ENCODE peak calls at places on chromosomes 12 and 14, in four cellular contexts. One of them, this sample, is unnamed.

GRCh38 chr14:75492832-75493579 is 29.3 kb upstream of the BATF start:
- DNase-seq in PC-9: no peak
- DNase-seq in lung: peak; percentile 20
- DNase-seq in breast epithelium: no peak
- DNase-seq in this sample: no peak

GRCh38 chr12:1523558-1524050 is 70.8 kb downstream of the FBXL14 start:
- DNase-seq in lung: no peak
- DNase-seq in PC-9: no peak
- DNase-seq in breast epithelium: no peak
- DNase-seq in this sample: no peak

GRCh38 chr12:50620050-50620974 is 115.5 kb downstream of the DIP2B start:
- DNase-seq in lung: no peak
- DNase-seq in breast epithelium: no peak
- DNase-seq in PC-9: peak; percentile 68
- DNase-seq in this sample: no peak

GRCh38 chr12:108640802-108641445 is 7.2 kb upstream of the SELPLG start:
- DNase-seq in breast epithelium: no peak
- DNase-seq in lung: no peak
- DNase-seq in PC-9: no peak
- DNase-seq in this sample: no peak

GRCh38 chr12:22880810-22881209 is 255.8 kb downstream of the ETNK1 start:
- DNase-seq in lung: no peak
- DNase-seq in breast epithelium: no peak
- DNase-seq in PC-9: no peak
- DNase-seq in this sample: no peak

GRCh38 chr12:132470417-132470816 is 19.5 kb upstream of the FBRSL1 start:
- DNase-seq in lung: no peak
- DNase-seq in PC-9: no peak
- DNase-seq in breast epithelium: no peak
- DNase-seq in this sample: no peak

GRCh38 chr12:95548056-95548538 is 3.2 kb downstream of the USP44 start:
- DNase-seq in breast epithelium: no peak
- DNase-seq in PC-9: no peak
- DNase-seq in lung: peak; percentile 30
- DNase-seq in this sample: no peak

GRCh38 chr14:100410056-100410565 is 87.0 kb downstream of the SLC25A47 start:
- DNase-seq in breast epithelium: no peak
- DNase-seq in lung: no peak
- DNase-seq in PC-9: no peak
- DNase-seq in this sample: no peak

GRCh38 chr12:26870491-26871419 is 37.8 kb upstream of the ITPR2 start:
- DNase-seq in breast epithelium: no peak
- DNase-seq in PC-9: peak; percentile 84
- DNase-seq in lung: peak; percentile 58
- DNase-seq in this sample: no peak

GRCh38 chr12:30508205-30508967 is 187.3 kb downstream of the IPO8 start:
- DNase-seq in PC-9: no peak
- DNase-seq in lung: no peak
- DNase-seq in breast epithelium: no peak
- DNase-seq in this sample: no peak

GRCh38 chr14:94681300-94682060 is 69.3 kb downstream of the SERPINA3 start:
- DNase-seq in lung: no peak
- DNase-seq in breast epithelium: peak; percentile 27
- DNase-seq in PC-9: no peak
- DNase-seq in this sample: no peak

GRCh38 chr12:131825146-131825892 is 2.9 kb upstream of the MMP17 start:
- DNase-seq in breast epithelium: no peak
- DNase-seq in lung: no peak
- DNase-seq in PC-9: no peak
- DNase-seq in this sample: no peak

GRCh38 chr12:22792198-22792597 is 167.2 kb downstream of the ETNK1 start:
- DNase-seq in lung: no peak
- DNase-seq in PC-9: no peak
- DNase-seq in breast epithelium: no peak
- DNase-seq in this sample: no peak

GRCh38 chr12:1080520-1081223 is 89.6 kb downstream of the ERC1 start:
- DNase-seq in breast epithelium: no peak
- DNase-seq in lung: no peak
- DNase-seq in PC-9: no peak
- DNase-seq in this sample: no peak

GRCh38 chr12:95300286-95300685 is 82.7 kb downstream of the VEZT start:
- DNase-seq in breast epithelium: no peak
- DNase-seq in PC-9: no peak
- DNase-seq in lung: no peak
- DNase-seq in this sample: no peak

GRCh38 chr12:118055144-118055557 is 5.8 kb downstream of the WSB2 start:
- DNase-seq in PC-9: peak; percentile 51
- DNase-seq in breast epithelium: no peak
- DNase-seq in lung: peak; percentile 54
- DNase-seq in this sample: no peak

GRCh38 chr12:49040364-49040855 is 20.2 kb downstream of the KMT2D start:
- DNase-seq in lung: no peak
- DNase-seq in breast epithelium: no peak
- DNase-seq in PC-9: no peak
- DNase-seq in this sample: no peak

GRCh38 chr12:109832534-109833306 is 478 bp downstream of the TRPV4 start:
- DNase-seq in PC-9: no peak
- DNase-seq in lung: no peak
- DNase-seq in breast epithelium: no peak
- DNase-seq in this sample: no peak

GRCh38 chr12:115922952-115923564 is 354.4 kb downstream of the MED13L start:
- DNase-seq in breast epithelium: no peak
- DNase-seq in PC-9: peak; percentile 46
- DNase-seq in lung: no peak
- DNase-seq in this sample: no peak

DNA sequence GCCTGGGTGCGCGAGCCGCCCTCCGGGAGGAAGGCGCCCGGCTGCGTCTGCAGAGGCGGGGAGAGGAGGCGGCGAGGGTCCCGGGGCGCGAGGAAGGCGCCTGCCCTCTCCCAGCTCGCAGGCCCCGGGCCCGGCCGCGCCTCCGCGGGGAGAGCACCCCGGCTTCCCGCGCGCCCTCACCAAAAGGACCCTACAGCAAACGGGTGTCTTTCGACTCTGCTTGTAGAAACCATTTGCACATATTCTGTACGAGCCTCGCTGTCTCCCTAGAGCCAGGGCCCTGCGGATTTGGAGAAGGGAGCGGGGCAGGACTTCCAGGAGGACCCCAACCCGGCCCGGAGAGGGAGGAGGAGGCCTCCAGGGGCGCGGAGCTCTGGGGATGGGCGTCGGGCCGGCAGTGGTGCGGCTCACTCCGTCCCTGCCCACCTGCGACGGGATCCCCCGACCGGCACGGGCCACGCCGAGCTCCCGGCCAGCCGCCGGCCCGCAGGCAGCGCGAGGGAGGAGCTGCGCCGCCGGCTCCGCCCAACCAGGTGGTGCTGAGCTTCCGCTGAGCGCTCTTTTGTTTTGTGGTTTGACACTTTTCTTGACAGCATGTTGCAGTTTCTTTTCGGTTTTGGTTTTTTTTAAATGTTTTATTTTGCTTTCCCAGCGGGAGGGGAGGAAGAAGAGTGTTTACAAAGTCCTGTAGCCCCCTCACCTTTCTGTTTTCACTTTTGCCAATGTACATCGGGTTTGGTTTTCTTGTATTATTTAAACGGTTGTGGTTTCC is 103.2 kb upstream of the FKBP4 start:
- DNase-seq in breast epithelium: no peak
- DNase-seq in lung: peak; percentile 27
- DNase-seq in PC-9: no peak
- DNase-seq in this sample: no peak
- H3K27ac ChIP-seq in breast epithelium: no peak overlapping the region
- H3K27ac ChIP-seq in lung: no peak overlapping the region
- H3K27ac ChIP-seq in PC-9: no peak overlapping the region
- H3K27ac ChIP-seq in this sample: no peak overlapping the region

GRCh38 chr12:62471734-62472133 is 5.1 kb downstream of the MON2 start:
- DNase-seq in lung: no peak
- DNase-seq in PC-9: no peak
- DNase-seq in breast epithelium: no peak
- DNase-seq in this sample: no peak
- H3K27ac ChIP-seq in lung: no peak overlapping the region
- H3K27ac ChIP-seq in PC-9: no peak overlapping the region
- H3K27ac ChIP-seq in breast epithelium: no peak overlapping the region
- H3K27ac ChIP-seq in this sample: no peak overlapping the region

GRCh38 chr14:68530443-68530842 is 262.4 kb downstream of the ZFP36L1 start:
- DNase-seq in breast epithelium: no peak
- DNase-seq in PC-9: no peak
- DNase-seq in lung: no peak
- DNase-seq in this sample: no peak
- H3K27ac ChIP-seq in breast epithelium: no peak overlapping the region
- H3K27ac ChIP-seq in PC-9: no peak overlapping the region
- H3K27ac ChIP-seq in lung: no peak overlapping the region
- H3K27ac ChIP-seq in this sample: no peak overlapping the region

GRCh38 chr12:121810234-121810817 is 6.5 kb downstream of the SETD1B start:
- DNase-seq in lung: no peak
- DNase-seq in PC-9: no peak
- DNase-seq in breast epithelium: no peak
- DNase-seq in this sample: no peak

GRCh38 chr12:121812921-121813896 is 9.4 kb downstream of the SETD1B start:
- DNase-seq in breast epithelium: no peak
- DNase-seq in lung: no peak
- DNase-seq in PC-9: no peak
- DNase-seq in this sample: no peak

GRCh38 chr12:121810833-121811433 is 7.1 kb downstream of the SETD1B start:
- DNase-seq in breast epithelium: no peak
- DNase-seq in lung: no peak
- DNase-seq in PC-9: no peak
- DNase-seq in this sample: no peak

GRCh38 chr12:121812320-121812871 is 8.6 kb downstream of the SETD1B start:
- DNase-seq in breast epithelium: no peak
- DNase-seq in PC-9: peak; percentile 54
- DNase-seq in lung: peak; percentile 82
- DNase-seq in this sample: no peak

GRCh38 chr12:121811434-121812319 is 7.9 kb downstream of the SETD1B start:
- DNase-seq in PC-9: no peak
- DNase-seq in lung: peak; percentile 68
- DNase-seq in breast epithelium: no peak
- DNase-seq in this sample: peak; percentile 20
- H3K27ac ChIP-seq in PC-9: peak overlapping the region; percentile 37
- H3K27ac ChIP-seq in lung: peak overlapping the region; percentile 77
- H3K27ac ChIP-seq in breast epithelium: peak overlapping the region; percentile 90
- H3K27ac ChIP-seq in this sample: no peak overlapping the region

GRCh38 chr12:89833337-89834252 is 125.0 kb upstream of the ATP2B1 start:
- DNase-seq in PC-9: no peak
- DNase-seq in breast epithelium: no peak
- DNase-seq in lung: no peak
- DNase-seq in this sample: no peak
- H3K27ac ChIP-seq in PC-9: no peak overlapping the region
- H3K27ac ChIP-seq in breast epithelium: no peak overlapping the region
- H3K27ac ChIP-seq in lung: no peak overlapping the region
- H3K27ac ChIP-seq in this sample: no peak overlapping the region

GRCh38 chr14:52129733-52130132 is 60.9 kb upstream of the NID2 start:
- DNase-seq in PC-9: no peak
- DNase-seq in breast epithelium: no peak
- DNase-seq in lung: no peak
- DNase-seq in this sample: no peak
- H3K27ac ChIP-seq in PC-9: no peak overlapping the region
- H3K27ac ChIP-seq in breast epithelium: no peak overlapping the region
- H3K27ac ChIP-seq in lung: no peak overlapping the region
- H3K27ac ChIP-seq in this sample: no peak overlapping the region

GRCh38 chr12:128818065-128819022 is 5.4 kb downstream of the SLC15A4 start:
- DNase-seq in PC-9: no peak
- DNase-seq in lung: no peak
- DNase-seq in breast epithelium: no peak
- DNase-seq in this sample: no peak
- H3K27ac ChIP-seq in PC-9: no peak overlapping the region
- H3K27ac ChIP-seq in lung: peak overlapping the region; percentile 52
- H3K27ac ChIP-seq in breast epithelium: peak overlapping the region; percentile 73
- H3K27ac ChIP-seq in this sample: peak overlapping the region; percentile 4

GRCh38 chr14:65024957-65025356 is 38.3 kb downstream of the FNTB start:
- DNase-seq in lung: no peak
- DNase-seq in breast epithelium: no peak
- DNase-seq in PC-9: no peak
- DNase-seq in this sample: no peak
- H3K27ac ChIP-seq in lung: no peak overlapping the region
- H3K27ac ChIP-seq in breast epithelium: no peak overlapping the region
- H3K27ac ChIP-seq in PC-9: no peak overlapping the region
- H3K27ac ChIP-seq in this sample: no peak overlapping the region

GRCh38 chr12:114682101-114682919 is 1.7 kb downstream of the TBX3 start:
- DNase-seq in breast epithelium: no peak
- DNase-seq in lung: no peak
- DNase-seq in PC-9: no peak
- DNase-seq in this sample: no peak
- H3K27ac ChIP-seq in breast epithelium: peak overlapping the region; percentile 96
- H3K27ac ChIP-seq in lung: peak overlapping the region; percentile 96
- H3K27ac ChIP-seq in PC-9: no peak overlapping the region
- H3K27ac ChIP-seq in this sample: peak overlapping the region; percentile 18